ENCODE peak calls at places on chromosomes 2 and 18, in six cellular contexts. One of them, this sample, is unnamed.

GRCh38 chr2:172066394-172066863 is 18.9 kb upstream of the DLX1 start:
- DNase-seq in AG04450: no peak
- DNase-seq in retinal pigment epithelial cell: no peak
- DNase-seq in astrocyte of the spinal cord: no peak
- DNase-seq in stomach: no peak
- DNase-seq in Peyer's patch: no peak
- DNase-seq in this sample: no peak

GRCh38 chr18:8468911-8469310 is 140.3 kb upstream of the RAB12 start:
- DNase-seq in AG04450: no peak
- DNase-seq in retinal pigment epithelial cell: no peak
- DNase-seq in astrocyte of the spinal cord: peak
- DNase-seq in stomach: no peak
- DNase-seq in Peyer's patch: no peak
- DNase-seq in this sample: no peak

GRCh38 chr2:63463142-63463541 is 125.1 kb downstream of the WDPCP start:
- DNase-seq in AG04450: no peak
- DNase-seq in retinal pigment epithelial cell: no peak
- DNase-seq in astrocyte of the spinal cord: no peak
- DNase-seq in stomach: no peak
- DNase-seq in Peyer's patch: no peak
- DNase-seq in this sample: no peak

GRCh38 chr2:99984781-99985525 is 157.4 kb downstream of the AFF3 start:
- DNase-seq in AG04450: peak
- DNase-seq in retinal pigment epithelial cell: no peak
- DNase-seq in astrocyte of the spinal cord: peak
- DNase-seq in stomach: no peak
- DNase-seq in Peyer's patch: no peak
- DNase-seq in this sample: no peak

GRCh38 chr2:14303366-14304115 is 329.0 kb upstream of the LRATD1 start:
- DNase-seq in AG04450: no peak
- DNase-seq in retinal pigment epithelial cell: no peak
- DNase-seq in astrocyte of the spinal cord: no peak
- DNase-seq in stomach: no peak
- DNase-seq in Peyer's patch: no peak
- DNase-seq in this sample: no peak

GRCh38 chr2:61471905-61472805 is 1.3 kb upstream of the USP34 start:
- DNase-seq in AG04450: no peak
- DNase-seq in retinal pigment epithelial cell: no peak
- DNase-seq in astrocyte of the spinal cord: no peak
- DNase-seq in stomach: no peak
- DNase-seq in Peyer's patch: no peak
- DNase-seq in this sample: no peak

GRCh38 chr2:144509001-144509545 is 10.8 kb downstream of the ZEB2 start:
- DNase-seq in AG04450: no peak
- DNase-seq in retinal pigment epithelial cell: no peak
- DNase-seq in astrocyte of the spinal cord: peak
- DNase-seq in stomach: no peak
- DNase-seq in Peyer's patch: no peak
- DNase-seq in this sample: no peak

GRCh38 chr2:166335284-166335683 is 40.5 kb downstream of the SCN9A start:
- DNase-seq in AG04450: no peak
- DNase-seq in retinal pigment epithelial cell: no peak
- DNase-seq in astrocyte of the spinal cord: no peak
- DNase-seq in stomach: no peak
- DNase-seq in Peyer's patch: no peak
- DNase-seq in this sample: no peak

GRCh38 chr18:10140928-10141327 is 227.1 kb downstream of the VAPA start:
- DNase-seq in AG04450: no peak
- DNase-seq in retinal pigment epithelial cell: no peak
- DNase-seq in astrocyte of the spinal cord: no peak
- DNase-seq in stomach: peak
- DNase-seq in Peyer's patch: no peak
- DNase-seq in this sample: no peak

GRCh38 chr2:226725096-226725495 is 74.5 kb downstream of the IRS1 start:
- DNase-seq in AG04450: no peak
- DNase-seq in retinal pigment epithelial cell: no peak
- DNase-seq in astrocyte of the spinal cord: no peak
- DNase-seq in stomach: no peak
- DNase-seq in Peyer's patch: no peak
- DNase-seq in this sample: no peak

GRCh38 chr18:70072678-70073077 is 125.0 kb upstream of the CD226 start:
- DNase-seq in AG04450: peak
- DNase-seq in retinal pigment epithelial cell: peak
- DNase-seq in astrocyte of the spinal cord: peak
- DNase-seq in stomach: no peak
- DNase-seq in Peyer's patch: no peak
- DNase-seq in this sample: no peak

GRCh38 chr2:100741880-100742814 is 77.8 kb upstream of the NPAS2 start:
- DNase-seq in AG04450: peak
- DNase-seq in retinal pigment epithelial cell: no peak
- DNase-seq in astrocyte of the spinal cord: peak
- DNase-seq in stomach: no peak
- DNase-seq in Peyer's patch: no peak
- DNase-seq in this sample: no peak

GRCh38 chr2:86650188-86650587 is 26.5 kb upstream of the RNF103 start:
- DNase-seq in AG04450: no peak
- DNase-seq in retinal pigment epithelial cell: no peak
- DNase-seq in astrocyte of the spinal cord: no peak
- DNase-seq in stomach: no peak
- DNase-seq in Peyer's patch: no peak
- DNase-seq in this sample: no peak

GRCh38 chr2:144848404-144848803 is 328.5 kb upstream of the ZEB2 start:
- DNase-seq in AG04450: no peak
- DNase-seq in retinal pigment epithelial cell: no peak
- DNase-seq in astrocyte of the spinal cord: no peak
- DNase-seq in stomach: no peak
- DNase-seq in Peyer's patch: no peak
- DNase-seq in this sample: no peak

GRCh38 chr2:6945821-6946220 is 28.6 kb downstream of the RNF144A start:
- DNase-seq in AG04450: no peak
- DNase-seq in retinal pigment epithelial cell: no peak
- DNase-seq in astrocyte of the spinal cord: no peak
- DNase-seq in stomach: no peak
- DNase-seq in Peyer's patch: no peak
- DNase-seq in this sample: no peak

GRCh38 chr2:192016265-192016664 is 169.4 kb upstream of the CAVIN2 start:
- DNase-seq in AG04450: no peak
- DNase-seq in retinal pigment epithelial cell: no peak
- DNase-seq in astrocyte of the spinal cord: peak
- DNase-seq in stomach: no peak
- DNase-seq in Peyer's patch: no peak
- DNase-seq in this sample: no peak

GRCh38 chr2:26033270-26033768 is 565 bp upstream of the RAB10 start:
- DNase-seq in AG04450: peak
- DNase-seq in retinal pigment epithelial cell: peak
- DNase-seq in astrocyte of the spinal cord: peak
- DNase-seq in stomach: peak
- DNase-seq in Peyer's patch: no peak
- DNase-seq in this sample: no peak

GRCh38 chr18:61964616-61965015 is 71.8 kb upstream of the RNF152 start:
- DNase-seq in AG04450: no peak
- DNase-seq in retinal pigment epithelial cell: no peak
- DNase-seq in astrocyte of the spinal cord: no peak
- DNase-seq in stomach: no peak
- DNase-seq in Peyer's patch: no peak
- DNase-seq in this sample: no peak

GRCh38 chr2:140506606-140507005 is 1624.2 kb downstream of the LRP1B start:
- DNase-seq in AG04450: no peak
- DNase-seq in retinal pigment epithelial cell: peak
- DNase-seq in astrocyte of the spinal cord: peak
- DNase-seq in stomach: no peak
- DNase-seq in Peyer's patch: no peak
- DNase-seq in this sample: no peak

GRCh38 chr2:157722580-157723234 is 94.0 kb upstream of the ACVR1C start:
- DNase-seq in AG04450: no peak
- DNase-seq in retinal pigment epithelial cell: no peak
- DNase-seq in astrocyte of the spinal cord: peak
- DNase-seq in stomach: no peak
- DNase-seq in Peyer's patch: no peak
- DNase-seq in this sample: no peak

GRCh38 chr2:159098815-159099455 is 130.5 kb downstream of the TANC1 start:
- DNase-seq in AG04450: no peak
- DNase-seq in retinal pigment epithelial cell: no peak
- DNase-seq in astrocyte of the spinal cord: no peak
- DNase-seq in stomach: no peak
- DNase-seq in Peyer's patch: no peak
- DNase-seq in this sample: no peak

GRCh38 chr2:215773728-215774127 is 239.6 kb downstream of the MREG start:
- DNase-seq in AG04450: peak
- DNase-seq in retinal pigment epithelial cell: no peak
- DNase-seq in astrocyte of the spinal cord: peak
- DNase-seq in stomach: no peak
- DNase-seq in Peyer's patch: no peak
- DNase-seq in this sample: no peak

GRCh38 chr2:143841935-143842334 is 678.0 kb downstream of the ZEB2 start:
- DNase-seq in AG04450: no peak
- DNase-seq in retinal pigment epithelial cell: no peak
- DNase-seq in astrocyte of the spinal cord: peak
- DNase-seq in stomach: no peak
- DNase-seq in Peyer's patch: no peak
- DNase-seq in this sample: no peak

GRCh38 chr2:74291217-74291551 is 52.0 kb downstream of the SLC4A5 start:
- DNase-seq in AG04450: no peak
- DNase-seq in retinal pigment epithelial cell: peak
- DNase-seq in astrocyte of the spinal cord: no peak
- DNase-seq in stomach: no peak
- DNase-seq in Peyer's patch: no peak
- DNase-seq in this sample: no peak

GRCh38 chr2:174951746-174952145 is 53.4 kb downstream of the CHN1 start:
- DNase-seq in AG04450: peak
- DNase-seq in retinal pigment epithelial cell: peak
- DNase-seq in astrocyte of the spinal cord: peak
- DNase-seq in stomach: no peak
- DNase-seq in Peyer's patch: no peak
- DNase-seq in this sample: no peak

GRCh38 chr2:240921319-240922233 is 15.4 kb downstream of the CROCC2 start:
- DNase-seq in AG04450: peak
- DNase-seq in retinal pigment epithelial cell: peak
- DNase-seq in astrocyte of the spinal cord: peak
- DNase-seq in stomach: peak
- DNase-seq in Peyer's patch: peak
- DNase-seq in this sample: peak

GRCh38 chr2:217826505-217826904 is 176.3 kb downstream of the TNS1 start:
- DNase-seq in AG04450: no peak
- DNase-seq in retinal pigment epithelial cell: no peak
- DNase-seq in astrocyte of the spinal cord: no peak
- DNase-seq in stomach: no peak
- DNase-seq in Peyer's patch: no peak
- DNase-seq in this sample: peak

GRCh38 chr2:136378712-136379595 is 261.0 kb upstream of the CXCR4 start:
- DNase-seq in AG04450: no peak
- DNase-seq in retinal pigment epithelial cell: peak
- DNase-seq in astrocyte of the spinal cord: peak
- DNase-seq in stomach: peak
- DNase-seq in Peyer's patch: peak
- DNase-seq in this sample: no peak

GRCh38 chr2:12930382-12930781 is 213.6 kb downstream of the TRIB2 start:
- DNase-seq in AG04450: no peak
- DNase-seq in retinal pigment epithelial cell: no peak
- DNase-seq in astrocyte of the spinal cord: no peak
- DNase-seq in stomach: no peak
- DNase-seq in Peyer's patch: no peak
- DNase-seq in this sample: no peak

GRCh38 chr2:207239222-207239674 is 73.5 kb upstream of the KLF7 start:
- DNase-seq in AG04450: peak
- DNase-seq in retinal pigment epithelial cell: peak
- DNase-seq in astrocyte of the spinal cord: peak
- DNase-seq in stomach: peak
- DNase-seq in Peyer's patch: peak
- DNase-seq in this sample: no peak

GRCh38 chr18:76847926-76848325 is 25.6 kb downstream of the ZNF236 start:
- DNase-seq in AG04450: no peak
- DNase-seq in retinal pigment epithelial cell: no peak
- DNase-seq in astrocyte of the spinal cord: no peak
- DNase-seq in stomach: no peak
- DNase-seq in Peyer's patch: no peak
- DNase-seq in this sample: no peak
- TF ChIP-seq CTCF in AG04450: peak
- TF ChIP-seq CTCF in retinal pigment epithelial cell: peak
- TF ChIP-seq CTCF in astrocyte of the spinal cord: peak
- TF ChIP-seq CTCF in stomach: no peak
- TF ChIP-seq CTCF in Peyer's patch: no peak
- TF ChIP-seq CTCF in this sample: peak

GRCh38 chr2:222318026-222318711 is 19.4 kb upstream of the PAX3 start:
- DNase-seq in AG04450: peak
- DNase-seq in retinal pigment epithelial cell: peak
- DNase-seq in astrocyte of the spinal cord: peak
- DNase-seq in stomach: peak
- DNase-seq in Peyer's patch: peak
- DNase-seq in this sample: peak
- TF ChIP-seq CTCF in AG04450: peak
- TF ChIP-seq CTCF in retinal pigment epithelial cell: peak
- TF ChIP-seq CTCF in astrocyte of the spinal cord: peak
- TF ChIP-seq CTCF in stomach: peak
- TF ChIP-seq CTCF in Peyer's patch: peak
- TF ChIP-seq CTCF in this sample: peak

GRCh38 chr2:130376433-130377293 is 20.8 kb downstream of the PTPN18 start:
- DNase-seq in AG04450: no peak
- DNase-seq in retinal pigment epithelial cell: no peak
- DNase-seq in astrocyte of the spinal cord: no peak
- DNase-seq in stomach: no peak
- DNase-seq in Peyer's patch: no peak
- DNase-seq in this sample: no peak
- TF ChIP-seq CTCF in AG04450: peak
- TF ChIP-seq CTCF in retinal pigment epithelial cell: peak
- TF ChIP-seq CTCF in astrocyte of the spinal cord: peak
- TF ChIP-seq CTCF in stomach: no peak
- TF ChIP-seq CTCF in Peyer's patch: peak
- TF ChIP-seq CTCF in this sample: no peak

DNA sequence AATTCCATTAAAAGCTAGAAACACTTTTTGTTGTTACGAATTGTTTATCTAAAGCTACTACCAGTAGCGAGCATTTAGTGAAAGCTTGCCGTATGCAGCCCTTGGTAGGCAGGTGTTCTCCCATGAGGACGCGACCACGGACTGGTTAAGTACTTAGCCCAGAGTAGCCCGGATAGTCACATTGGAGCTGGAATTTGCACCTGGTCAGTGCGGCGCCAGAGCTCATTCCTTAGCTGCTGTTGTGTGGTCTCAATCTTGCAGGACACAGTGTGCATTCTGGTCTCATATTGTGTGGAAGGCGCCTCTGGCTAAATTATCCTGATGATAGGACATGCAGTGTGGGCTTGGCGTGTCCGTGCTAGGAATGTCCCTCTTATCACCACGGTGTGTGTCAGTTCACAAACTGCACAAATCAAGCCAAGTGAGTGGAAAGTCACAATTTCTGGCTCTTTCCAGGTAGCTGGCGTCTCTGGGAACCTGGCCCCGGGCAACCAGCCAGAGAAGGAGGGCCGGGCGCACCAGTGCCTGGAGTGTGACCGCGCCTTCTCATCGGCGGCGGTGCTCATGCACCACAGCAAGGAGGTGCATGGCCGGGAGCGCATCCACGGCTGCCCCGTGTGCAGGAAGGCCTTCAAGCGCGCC is 133.3 kb downstream of the ZNF236 start:
- DNase-seq in AG04450: no peak
- DNase-seq in retinal pigment epithelial cell: no peak
- DNase-seq in astrocyte of the spinal cord: no peak
- DNase-seq in stomach: peak
- DNase-seq in Peyer's patch: no peak
- DNase-seq in this sample: peak
- TF ChIP-seq CTCF in AG04450: no peak
- TF ChIP-seq CTCF in retinal pigment epithelial cell: no peak
- TF ChIP-seq CTCF in astrocyte of the spinal cord: no peak
- TF ChIP-seq CTCF in stomach: no peak
- TF ChIP-seq CTCF in Peyer's patch: no peak
- TF ChIP-seq CTCF in this sample: no peak

GRCh38 chr2:84257871-84258270 is 201.2 kb downstream of the SUCLG1 start:
- DNase-seq in AG04450: no peak
- DNase-seq in retinal pigment epithelial cell: no peak
- DNase-seq in astrocyte of the spinal cord: no peak
- DNase-seq in stomach: no peak
- DNase-seq in Peyer's patch: no peak
- DNase-seq in this sample: no peak
- TF ChIP-seq CTCF in AG04450: no peak
- TF ChIP-seq CTCF in retinal pigment epithelial cell: peak
- TF ChIP-seq CTCF in astrocyte of the spinal cord: no peak
- TF ChIP-seq CTCF in stomach: no peak
- TF ChIP-seq CTCF in Peyer's patch: no peak
- TF ChIP-seq CTCF in this sample: no peak

This sample was measured in upper lobe of right lung.